ENCODE peak calls at places on chromosomes 12 and 14, in nine cellular contexts. B is Peyer's patch; I is BE2C; N is CD8-positive, alpha-beta T cell; S is ascending aorta; D is stomach; W is fibroblast of lung; M is neural progenitor cell; R is GM23338. E is an unnamed sample. For H3K4me1, the result is how much of the 10 kb centered on the place peaks cover.

GRCh38 chr12:45989277-45989856 is 1.0 kb downstream of the SCAF11 start:
- DNase-seq in B (no peak), R (peak), M (no peak), W (no peak), N (no peak), S (no peak), I (no peak), D (peak), E (no peak)

GRCh38 chr14:59632381-59632780 is 55.8 kb upstream of the CCDC175 start:
- DNase-seq in N (no peak), D (peak), I (peak), M (peak), S (no peak), R (peak), B (no peak), W (peak), E (no peak)

GRCh38 chr14:81062816-81063215 is 107.4 kb downstream of the TSHR start:
- DNase-seq in R (peak), M (peak), S (no peak), I (peak), N (no peak), D (no peak), W (no peak), B (no peak), E (no peak)

GRCh38 chr12:93860659-93861373 is 183.6 kb downstream of the CRADD start:
- DNase-seq in B (no peak), I (no peak), S (no peak), R (no peak), W (peak), N (no peak), D (no peak), M (no peak), E (no peak)

GRCh38 chr12:108825205-108825950 is 32.0 kb downstream of the SSH1 start:
- DNase-seq in I (no peak), N (no peak), M (no peak), D (no peak), W (peak), B (peak), R (no peak), S (no peak), E (no peak)

GRCh38 chr14:96956464-96957239 is 159.5 kb downstream of the VRK1 start:
- DNase-seq in R (peak), I (no peak), S (no peak), M (no peak), N (no peak), D (no peak), B (no peak), W (no peak), E (no peak)

GRCh38 chr12:13208533-13209278 is 12.2 kb downstream of the EMP1 start:
- DNase-seq in N (no peak), M (peak), D (no peak), W (no peak), R (peak), S (no peak), B (no peak), I (no peak), E (no peak)

GRCh38 chr12:100789975-100790374 is 4.6 kb upstream of the ANO4 start:
- DNase-seq in S (no peak), M (no peak), N (no peak), W (no peak), R (no peak), D (no peak), B (no peak), I (no peak), E (no peak)

GRCh38 chr12:131390408-131391100 is 320.3 kb upstream of the SFSWAP start:
- DNase-seq in S (no peak), I (no peak), W (no peak), N (no peak), D (no peak), R (peak), M (peak), B (no peak), E (no peak)

GRCh38 chr14:101369194-101369915 is 191.9 kb upstream of the DIO3 start:
- DNase-seq in D (no peak), I (no peak), M (no peak), W (no peak), N (no peak), S (no peak), B (no peak), R (no peak), E (no peak)

GRCh38 chr12:116594325-116595038 is 35.3 kb downstream of the MAP1LC3B2 start:
- DNase-seq in S (no peak), W (no peak), D (no peak), I (no peak), B (no peak), R (no peak), M (no peak), N (peak), E (peak)

GRCh38 chr14:52283099-52283498 is 15.6 kb downstream of the PTGDR start:
- DNase-seq in W (no peak), D (no peak), M (no peak), N (no peak), I (no peak), S (no peak), R (no peak), B (no peak), E (no peak)

GRCh38 chr14:55123101-55123500 is 6.0 kb upstream of the LGALS3 start:
- DNase-seq in S (no peak), I (no peak), W (peak), M (no peak), N (no peak), R (no peak), D (no peak), B (no peak), E (no peak)

GRCh38 chr14:92726135-92726932 is 22.1 kb downstream of the LGMN start:
- DNase-seq in R (no peak), I (no peak), M (no peak), N (no peak), W (peak), D (peak), B (peak), S (no peak), E (peak)

GRCh38 chr14:74684444-74684843 is 28.4 kb downstream of the AREL1 start:
- DNase-seq in N (no peak), B (no peak), M (no peak), I (no peak), R (no peak), W (no peak), S (no peak), D (no peak), E (no peak)

GRCh38 chr14:50479041-50479440 is 53.3 kb downstream of the MAP4K5 start:
- DNase-seq in I (no peak), D (no peak), R (no peak), B (no peak), W (no peak), S (no peak), N (no peak), M (no peak), E (no peak)

GRCh38 chr12:109723311-109723791 is 9.7 kb downstream of the FAM222A start:
- DNase-seq in I (no peak), S (no peak), N (no peak), D (peak), R (no peak), M (no peak), W (no peak), B (peak), E (peak)

GRCh38 chr12:89038831-89039509 is 313.3 kb downstream of the DUSP6 start:
- DNase-seq in I (no peak), R (no peak), D (no peak), N (no peak), W (no peak), S (no peak), M (no peak), B (no peak), E (no peak)

GRCh38 chr14:104138891-104139459 is 588 bp downstream of the KIF26A start:
- DNase-seq in S (no peak), N (no peak), W (no peak), M (peak), B (peak), D (no peak), R (no peak), I (no peak), E (peak)
- H3K4me3 ChIP-seq in S (peak), N (no peak), W (no peak), M (peak), B (peak), D (peak), R (peak), I (peak), E (peak)

DNA sequence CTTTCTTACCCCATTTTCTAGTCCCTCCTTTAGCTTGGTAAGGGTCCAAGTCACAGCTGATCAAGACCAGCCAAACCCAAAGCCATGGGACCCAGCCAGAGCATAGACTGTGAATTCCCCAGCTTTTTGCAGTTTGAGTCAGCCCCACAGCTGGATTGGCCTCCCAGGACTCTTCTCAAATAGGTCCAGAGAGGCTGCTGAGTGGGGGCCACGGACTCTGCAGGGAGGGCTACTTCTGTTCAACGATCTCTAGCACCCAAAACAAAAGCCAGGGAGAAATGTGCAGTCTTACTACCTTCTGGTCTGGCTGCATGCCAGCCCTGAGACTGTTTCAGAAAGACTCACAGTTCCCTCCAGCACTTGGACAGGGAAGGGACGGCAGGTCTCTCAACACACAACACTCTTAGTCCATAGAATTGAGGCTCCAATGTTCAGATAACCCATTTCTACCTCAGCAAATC is 1.6 kb downstream of the VDR start:
- DNase-seq in W (peak), M (no peak), N (no peak), I (no peak), D (peak), B (peak), R (no peak), S (no peak), E (no peak)
- H3K4me1 ChIP-seq in W (under half), M (under half), N (under half), I (under half), D (under half), B (under half), R (under half), S (under half), E (under half)

GRCh38 chr12:20003252-20003651 is 365.1 kb upstream of the PDE3A start:
- DNase-seq in I (no peak), M (no peak), R (no peak), B (no peak), N (no peak), D (no peak), S (no peak), W (no peak), E (no peak)

GRCh38 chr12:20000229-20000869 is 368.0 kb upstream of the PDE3A start:
- DNase-seq in D (no peak), M (no peak), S (no peak), B (no peak), R (peak), I (no peak), W (no peak), N (no peak), E (no peak)

GRCh38 chr12:19997996-19998395 is 370.3 kb upstream of the PDE3A start:
- DNase-seq in S (no peak), D (no peak), I (no peak), M (no peak), B (no peak), N (no peak), W (no peak), R (no peak), E (no peak)

GRCh38 chr12:19998968-19999792 is 369.2 kb upstream of the PDE3A start:
- DNase-seq in W (no peak), S (no peak), B (no peak), I (no peak), D (no peak), M (no peak), R (no peak), N (no peak), E (no peak)

GRCh38 chr12:19999793-20000138 is 368.6 kb upstream of the PDE3A start:
- DNase-seq in R (no peak), I (no peak), M (no peak), N (no peak), D (no peak), W (no peak), S (no peak), B (no peak), E (no peak)
- H3K4me3 ChIP-seq in R (no peak), I (no peak), M (no peak), N (no peak), D (no peak), W (no peak), S (peak), B (no peak), E (no peak)

GRCh38 chr12:17592472-17592871 is 497.5 kb downstream of the RERGL start:
- DNase-seq in M (no peak), B (no peak), N (no peak), D (no peak), I (no peak), R (no peak), W (no peak), S (no peak), E (no peak)
- H3K4me1 ChIP-seq in M (under half), B (under half), N (under half), D (under half), I (under half), R (under half), W (under half), S (under half), E (under half)

DNA sequence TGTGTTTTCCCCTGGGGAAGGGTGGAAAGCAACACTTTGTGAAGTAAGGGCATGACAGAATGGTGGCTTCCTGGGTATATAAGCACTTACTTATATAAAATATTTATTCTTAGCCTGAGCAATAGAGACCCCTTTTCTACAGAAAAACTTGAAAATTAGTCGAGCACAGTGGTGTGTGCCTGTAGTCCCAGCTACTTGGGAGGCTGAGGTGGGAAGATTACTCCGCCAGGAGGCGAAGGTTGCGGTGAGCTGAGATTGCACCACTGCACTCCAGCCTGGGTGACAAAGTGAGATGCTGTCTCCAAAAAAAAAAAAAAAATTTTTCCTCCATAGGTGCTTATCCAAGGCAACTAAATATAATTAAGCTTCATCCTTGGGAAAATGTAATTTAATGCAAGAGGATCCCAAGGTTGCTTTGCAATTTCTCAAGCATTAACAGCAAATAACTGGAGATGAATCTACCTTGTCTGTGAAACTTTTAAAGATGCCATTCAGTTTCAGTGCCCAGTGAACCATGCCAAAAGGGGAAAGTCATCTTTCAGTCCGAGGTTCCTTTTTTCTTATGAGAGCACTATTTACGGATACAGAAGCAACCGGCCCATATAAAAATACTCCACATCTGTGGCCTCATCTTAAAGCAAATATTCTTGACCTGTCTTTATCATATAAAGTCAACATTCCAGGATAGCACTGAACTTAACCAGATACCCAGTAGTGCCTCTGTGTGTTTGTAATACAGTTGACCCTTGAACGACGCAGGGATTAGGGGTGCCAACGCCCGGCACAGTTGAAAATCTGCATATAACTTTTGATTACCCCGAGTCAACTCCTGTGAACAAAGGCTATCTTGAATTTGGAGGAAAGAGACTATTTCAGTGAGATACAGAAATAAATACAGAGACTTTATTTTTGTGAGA is 209.2 kb downstream of the PCNX1 start:
- DNase-seq in R (no peak), B (no peak), W (no peak), D (no peak), M (no peak), I (no peak), N (no peak), S (no peak), E (no peak)
- H3K4me3 ChIP-seq in R (no peak), B (no peak), W (no peak), D (no peak), M (no peak), I (no peak), N (no peak), S (no peak), E (no peak)

DNA sequence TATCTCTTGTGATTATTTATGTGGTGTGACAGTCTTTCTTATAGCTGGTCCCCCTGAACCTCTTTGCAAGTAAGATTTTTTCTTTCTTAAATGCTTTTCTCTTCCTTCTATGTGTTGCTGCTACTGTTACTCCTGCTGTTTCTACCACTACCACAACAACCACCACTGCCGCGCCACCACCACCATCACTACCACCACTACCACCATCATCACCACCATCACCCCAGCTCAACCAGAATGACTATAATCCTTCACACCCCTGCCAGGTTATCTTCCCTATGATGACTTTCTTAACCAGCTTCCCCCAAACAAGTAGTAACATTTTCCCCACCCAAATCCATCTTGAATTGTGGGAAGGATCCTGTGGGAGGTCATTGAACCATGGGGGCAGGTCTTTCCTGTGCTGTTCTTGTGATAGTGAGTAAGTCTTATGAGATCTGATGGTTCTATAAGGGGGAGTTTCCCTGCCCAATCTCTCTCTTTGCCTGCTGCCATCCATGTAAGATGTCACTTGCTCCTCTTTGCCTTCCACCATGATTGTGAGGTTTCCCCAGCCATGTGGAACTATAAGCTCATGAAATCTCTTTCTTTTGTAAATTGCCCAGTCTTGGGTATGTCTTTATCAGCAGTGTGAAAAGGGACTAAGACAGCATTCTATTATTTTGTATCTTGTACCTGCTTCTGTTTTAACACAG is 52.2 kb downstream of the CHST11 start:
- DNase-seq in W (no peak), S (no peak), N (no peak), M (no peak), R (no peak), D (no peak), I (no peak), B (no peak), E (no peak)
- H3K4me1 ChIP-seq in W (under half), S (under half), N (under half), M (under half), R (under half), D (under half), I (under half), B (under half), E (under half)

E was measured in heart right ventricle.